ENCODE peak calls at places on chromosomes 7 and 10, in eight cellular contexts. B is choroid plexus epithelial cell, M is mammary epithelial cell, X is coronary artery, Y is BJ, Q is A549, K is HepG2, W is cardiac fibroblast. O is an unnamed sample.

GRCh38 chr7:121394709-121395140 is 1.4 kb downstream of the FAM3C start:
- DNase-seq in K (peak), Y (no peak), B (no peak), Q (no peak), X (no peak), M (no peak), W (peak), O (peak)

GRCh38 chr10:61822781-61823230 is 78.7 kb upstream of the ARID5B start:
- DNase-seq in W (no peak), Y (peak), B (peak), X (no peak), Q (no peak), K (no peak), M (no peak), O (peak)

GRCh38 chr7:150402671-150403321 is 23.7 kb downstream of the ZNF775 start:
- DNase-seq in X (no peak), B (no peak), Y (no peak), Q (no peak), K (peak), W (no peak), M (no peak), O (no peak)

GRCh38 chr7:38312776-38313175 is 39.3 kb upstream of the TARP start:
- DNase-seq in Y (no peak), M (no peak), K (no peak), W (no peak), Q (no peak), B (no peak), X (no peak), O (no peak)

GRCh38 chr10:58693919-58694318 is 181.2 kb downstream of the BICC1 start:
- DNase-seq in Q (no peak), X (no peak), M (no peak), W (no peak), Y (no peak), B (no peak), K (no peak), O (no peak)

GRCh38 chr7:144074374-144074773 is 4.8 kb downstream of the OR2A25 start:
- DNase-seq in B (no peak), Y (no peak), K (no peak), X (no peak), W (no peak), M (no peak), Q (no peak), O (no peak)

GRCh38 chr7:138521837-138522461 is 61.9 kb downstream of the TRIM24 start:
- DNase-seq in K (no peak), Y (no peak), B (no peak), W (no peak), Q (no peak), X (no peak), M (no peak), O (no peak)

GRCh38 chr10:112950714-112951348 is 784 bp downstream of the TCF7L2 start:
- DNase-seq in Q (no peak), M (peak), B (peak), W (peak), Y (no peak), X (no peak), K (no peak), O (no peak)

GRCh38 chr7:65809259-65809981 is 63.5 kb upstream of the VKORC1L1 start:
- DNase-seq in B (no peak), Q (no peak), W (no peak), K (no peak), Y (no peak), X (no peak), M (no peak), O (no peak)

GRCh38 chr7:151062399-151063211 is 3.2 kb downstream of the SLC4A2 start:
- DNase-seq in M (peak), K (peak), W (peak), Q (peak), B (peak), Y (no peak), X (no peak), O (peak)

GRCh38 chr7:15015545-15016314 is 113.2 kb upstream of the DGKB start:
- DNase-seq in K (peak), B (peak), Y (no peak), W (peak), X (no peak), M (peak), Q (peak), O (peak)

GRCh38 chr10:56633876-56634452 is 272.9 kb upstream of the ZWINT start:
- DNase-seq in X (no peak), W (no peak), Q (no peak), Y (no peak), K (no peak), M (no peak), B (no peak), O (no peak)

GRCh38 chr7:32347244-32347828 is 142.8 kb downstream of the LSM5 start:
- DNase-seq in Y (no peak), W (peak), B (peak), M (no peak), Q (peak), X (no peak), K (peak), O (peak)

GRCh38 chr7:140653319-140654108 is 12.9 kb upstream of the DENND2A start:
- DNase-seq in Q (peak), Y (no peak), B (peak), M (peak), K (peak), W (peak), X (no peak), O (peak)

GRCh38 chr7:158805414-158805813 is 23.9 kb downstream of the ESYT2 start:
- DNase-seq in Q (no peak), K (no peak), B (no peak), Y (no peak), W (no peak), X (no peak), M (no peak), O (no peak)

GRCh38 chr7:158805937-158806336 is 23.4 kb downstream of the ESYT2 start:
- DNase-seq in Y (no peak), Q (no peak), W (no peak), M (no peak), K (no peak), B (no peak), X (no peak), O (no peak)

GRCh38 chr7:158802535-158803199 is 26.6 kb downstream of the ESYT2 start:
- DNase-seq in K (no peak), Q (no peak), Y (no peak), X (no peak), W (peak), B (peak), M (peak), O (peak)

GRCh38 chr7:158804335-158804734 is 25.0 kb downstream of the ESYT2 start:
- DNase-seq in B (no peak), Q (no peak), Y (no peak), X (no peak), K (no peak), W (no peak), M (no peak), O (no peak)

DNA sequence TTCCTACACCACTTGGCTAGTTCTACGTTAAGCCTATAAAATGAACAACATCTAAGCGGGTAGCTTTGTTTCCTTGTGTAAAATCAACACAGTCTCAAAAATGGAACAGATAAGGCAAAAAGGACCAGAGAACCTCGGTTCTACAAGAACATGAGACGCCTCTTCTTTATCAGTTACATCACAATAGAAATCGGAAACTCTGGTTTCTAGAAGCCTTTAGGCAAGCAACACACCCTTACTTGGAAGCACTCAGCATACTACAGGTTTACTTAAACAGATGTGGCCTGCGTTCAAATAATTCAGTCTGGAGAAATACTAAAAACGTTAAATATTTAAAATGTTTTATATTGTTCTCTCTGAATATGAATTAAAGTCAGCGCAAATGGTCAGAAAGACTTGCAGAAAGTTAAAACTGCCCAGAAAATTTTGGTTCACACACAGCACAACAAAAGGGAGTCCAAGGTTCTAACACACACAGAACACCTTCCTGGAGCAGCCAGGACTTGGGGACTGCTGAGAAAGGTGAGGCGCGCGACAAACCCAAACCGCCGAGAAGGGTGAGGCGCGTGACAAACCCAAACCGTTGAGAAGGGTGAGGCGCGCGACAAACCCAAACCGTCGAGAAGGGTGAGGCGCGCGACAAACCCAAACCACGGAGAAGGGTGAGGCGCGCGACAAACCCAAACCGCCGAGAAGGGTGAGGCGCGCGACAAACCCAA is 25.9 kb downstream of the ESYT2 start:
- DNase-seq in B (no peak), Q (no peak), Y (no peak), K (no peak), M (no peak), X (no peak), W (no peak), O (no peak)
- H3K4me3 ChIP-seq in B (no peak), Q (no peak), Y (no peak), K (no peak), M (no peak), X (no peak), W (no peak), O (no peak)

DNA sequence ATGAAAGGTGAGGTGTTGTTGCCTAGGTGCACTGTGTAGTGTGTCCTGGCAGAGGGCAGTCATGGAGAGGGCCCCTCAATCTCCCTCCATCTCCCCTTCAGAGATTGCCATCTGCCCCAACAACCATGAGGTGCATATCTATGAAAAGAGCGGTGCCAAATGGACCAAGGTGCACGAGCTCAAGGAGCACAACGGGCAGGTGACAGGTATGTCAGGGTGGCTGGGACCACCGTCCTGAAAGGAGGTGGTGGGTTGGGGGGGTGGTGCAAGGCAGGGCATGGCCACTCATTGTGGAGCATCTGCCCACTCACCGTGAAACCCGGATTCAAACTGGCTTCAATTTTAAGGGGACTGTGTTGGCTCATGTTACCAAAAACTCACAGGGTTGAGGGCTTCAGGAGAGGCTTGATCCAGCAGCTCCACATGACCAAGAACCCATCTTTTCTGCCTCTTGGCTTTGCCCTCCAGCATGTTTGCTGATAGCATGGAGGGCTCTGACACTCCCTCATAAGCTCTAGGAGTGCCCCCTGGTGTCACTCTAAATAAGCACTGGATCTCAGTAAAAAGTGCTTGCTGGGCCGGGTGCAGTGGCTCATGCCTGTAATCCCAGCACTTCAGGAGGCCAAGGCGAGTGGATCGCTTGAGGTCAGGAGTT is 12.2 kb downstream of the ARPC1B start:
- DNase-seq in K (peak), M (no peak), Q (no peak), W (peak), B (peak), Y (no peak), X (no peak), O (peak)
- TF ChIP-seq CTCF in K (peak), M (peak), Q (peak), W (peak), B (peak), Y (peak), X (no peak), O (peak)

GRCh38 chr7:130273863-130274262 is 7.2 kb downstream of the CPA2 start:
- DNase-seq in B (no peak), K (no peak), M (no peak), Y (no peak), Q (no peak), W (peak), X (no peak), O (peak)

GRCh38 chr7:130270947-130271790 is 4.5 kb downstream of the CPA2 start:
- DNase-seq in K (no peak), Q (no peak), B (no peak), Y (no peak), W (no peak), M (no peak), X (no peak), O (no peak)

GRCh38 chr7:130272456-130273080 is 5.9 kb downstream of the CPA2 start:
- DNase-seq in X (no peak), M (peak), K (no peak), B (peak), Q (no peak), Y (no peak), W (no peak), O (no peak)

GRCh38 chr7:130274983-130275649 is 8.5 kb downstream of the CPA2 start:
- DNase-seq in X (no peak), K (no peak), W (no peak), Q (no peak), M (no peak), Y (no peak), B (no peak), O (no peak)

GRCh38 chr7:130273081-130273699 is 6.5 kb downstream of the CPA2 start:
- DNase-seq in K (no peak), Y (no peak), Q (no peak), W (peak), B (peak), M (peak), X (no peak), O (no peak)
- H3K4me3 ChIP-seq in K (no peak), Y (no peak), Q (no peak), W (no peak), B (peak), M (no peak), X (peak), O (no peak)

GRCh38 chr7:22193361-22194016 is 163.5 kb downstream of the RAPGEF5 start:
- DNase-seq in W (peak), B (peak), Q (no peak), K (no peak), X (no peak), M (no peak), Y (no peak), O (peak)

GRCh38 chr7:22195402-22195801 is 161.6 kb downstream of the RAPGEF5 start:
- DNase-seq in X (no peak), B (no peak), M (no peak), W (no peak), Y (no peak), Q (no peak), K (no peak), O (no peak)

GRCh38 chr7:22194633-22195273 is 162.2 kb downstream of the RAPGEF5 start:
- DNase-seq in X (no peak), W (no peak), K (no peak), M (no peak), Q (no peak), Y (no peak), B (no peak), O (no peak)

GRCh38 chr7:22197376-22197775 is 159.6 kb downstream of the RAPGEF5 start:
- DNase-seq in W (no peak), X (no peak), K (no peak), M (no peak), B (no peak), Q (no peak), Y (no peak), O (no peak)

DNA sequence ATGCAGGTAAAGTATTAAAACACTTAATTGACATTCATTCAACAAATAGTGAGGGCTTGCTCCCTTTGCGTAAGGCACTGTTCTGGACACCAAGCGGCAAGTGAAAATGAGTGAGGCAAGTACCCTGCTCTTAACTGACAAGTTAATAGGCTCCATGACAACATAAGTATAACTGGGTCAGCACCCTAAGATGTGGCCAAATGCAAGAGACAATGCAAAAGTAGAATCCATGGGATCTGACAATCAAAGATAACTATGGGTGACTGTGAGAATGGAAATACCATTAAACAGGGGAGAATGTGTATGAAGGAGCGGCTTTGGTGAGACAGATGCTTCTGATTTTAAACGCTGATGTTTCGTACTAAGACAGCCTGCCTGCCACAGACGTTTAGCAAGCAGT is 160.5 kb downstream of the RAPGEF5 start:
- DNase-seq in K (no peak), X (no peak), B (no peak), W (no peak), Y (no peak), Q (no peak), M (no peak), O (no peak)
- TF ChIP-seq CTCF in K (no peak), X (no peak), B (no peak), W (no peak), Y (no peak), Q (no peak), M (no peak), O (no peak)